ENCODE peak calls at places on chromosome 12, in six cellular contexts. G is neural progenitor cell, S is GM23338, B is PC-3, J is PC-9, T is MM.1S. N is an unnamed sample.

GRCh38 chr12:76714861-76715260 is 49.1 kb upstream of the ZDHHC17 start:
- DNase-seq in B (no peak), T (no peak), S (no peak), G (no peak), J (no peak), N (no peak)

GRCh38 chr12:103929051-103929908 is 930 bp upstream of the HSP90B1 start:
- DNase-seq in J (no peak), B (peak; percentile 92), T (peak; percentile 93), S (peak; percentile 93), G (peak; percentile 93), N (peak; percentile 95)

GRCh38 chr12:109281452-109281851 is 27.6 kb downstream of the FOXN4 start:
- DNase-seq in J (no peak), G (no peak), S (no peak), B (no peak), T (no peak), N (no peak)

GRCh38 chr12:22692964-22693555 is 68.1 kb downstream of the ETNK1 start:
- DNase-seq in S (no peak), J (no peak), T (no peak), B (no peak), G (no peak), N (no peak)

GRCh38 chr12:68890701-68891113 is 42.3 kb downstream of the CPM start:
- DNase-seq in T (no peak), B (no peak), J (no peak), G (no peak), S (no peak), N (no peak)

GRCh38 chr12:69430942-69431603 is 39.1 kb upstream of the FRS2 start:
- DNase-seq in G (no peak), T (peak; percentile 56), S (no peak), J (no peak), B (no peak), N (no peak)

GRCh38 chr12:42589465-42590323 is at the start of gene PRICKLE1:
- DNase-seq in G (peak; percentile 81), B (peak; percentile 57), S (peak; percentile 67), T (peak; percentile 61), J (peak; percentile 36), N (peak; percentile 86)

GRCh38 chr12:76020731-76021672 is 10.6 kb downstream of the PHLDA1 start:
- DNase-seq in J (peak; percentile 95), S (no peak), T (no peak), G (no peak), B (peak; percentile 97), N (peak; percentile 97)

GRCh38 chr12:102833687-102834435 is 83.2 kb downstream of the PAH start:
- DNase-seq in T (peak; percentile 25), B (peak; percentile 17), G (peak; percentile 80), J (no peak), S (peak; percentile 79), N (peak; percentile 30)

GRCh38 chr12:6550294-6551062 is 5.4 kb downstream of the IFFO1 start:
- DNase-seq in B (no peak), T (no peak), S (no peak), J (no peak), G (no peak), N (no peak)

GRCh38 chr12:3615862-3616261 is 124.9 kb downstream of the PRMT8 start:
- DNase-seq in J (no peak), S (no peak), G (no peak), B (no peak), T (no peak), N (no peak)

GRCh38 chr12:56719056-56719455 is 6.0 kb downstream of the NACA start:
- DNase-seq in S (no peak), B (no peak), G (no peak), J (no peak), T (no peak), N (no peak)

GRCh38 chr12:65449400-65449799 is 170.9 kb downstream of the MSRB3 start:
- DNase-seq in T (no peak), S (no peak), J (no peak), G (no peak), B (peak; percentile 67), N (peak; percentile 67)

GRCh38 chr12:104677441-104678089 is 220.8 kb downstream of the CHST11 start:
- DNase-seq in T (no peak), G (no peak), B (peak; percentile 90), J (peak; percentile 96), S (no peak), N (no peak)

GRCh38 chr12:100213016-100213891 is 12.6 kb downstream of the ACTR6 start:
- DNase-seq in J (no peak), S (no peak), T (no peak), B (no peak), G (no peak), N (no peak)

GRCh38 chr12:115752913-115753726 is 524.4 kb downstream of the MED13L start:
- DNase-seq in T (peak; percentile 21), J (no peak), S (peak; percentile 75), G (peak; percentile 76), B (peak; percentile 89), N (peak; percentile 81)

GRCh38 chr12:2336409-2336829 is 283.6 kb downstream of the CACNA1C start:
- DNase-seq in B (peak; percentile 84), G (no peak), S (no peak), J (peak; percentile 57), T (peak; percentile 92), N (peak; percentile 96)

GRCh38 chr12:24380122-24380521 is 430.7 kb upstream of the SOX5 start:
- DNase-seq in T (no peak), B (no peak), G (peak; percentile 81), J (no peak), S (peak; percentile 30), N (no peak)

GRCh38 chr12:119940881-119941280 is 48.2 kb upstream of the BICDL1 start:
- DNase-seq in S (peak; percentile 24), B (peak; percentile 99), J (peak; percentile 93), G (no peak), T (no peak), N (peak; percentile 65)

GRCh38 chr12:67382206-67382871 is 113.2 kb downstream of the CAND1 start:
- DNase-seq in B (no peak), S (no peak), J (no peak), G (no peak), T (no peak), N (peak; percentile 9)

GRCh38 chr12:11652351-11653040 is 3.0 kb downstream of the ETV6 start:
- DNase-seq in B (peak; percentile 19), T (no peak), J (no peak), G (peak; percentile 18), S (peak; percentile 18), N (peak; percentile 73)

GRCh38 chr12:4280351-4281163 is 7.0 kb downstream of the CCND2 start:
- DNase-seq in T (no peak), S (no peak), G (peak; percentile 32), J (no peak), B (no peak), N (no peak)

GRCh38 chr12:128864516-128865186 is 11.4 kb downstream of the GLT1D1 start:
- DNase-seq in T (no peak), J (no peak), G (no peak), B (no peak), S (no peak), N (no peak)

GRCh38 chr12:101004891-101005290 is 205.1 kb downstream of the SLC5A8 start:
- DNase-seq in T (no peak), B (peak; percentile 42), S (no peak), G (no peak), J (no peak), N (peak; percentile 65)

GRCh38 chr12:71321130-71321529 is 118.5 kb upstream of the LGR5 start:
- DNase-seq in T (no peak), S (no peak), G (no peak), J (no peak), B (no peak), N (no peak)

GRCh38 chr12:62692884-62693283 is 226.3 kb downstream of the MON2 start:
- DNase-seq in G (no peak), S (no peak), B (no peak), J (no peak), T (no peak), N (peak; percentile 67)

GRCh38 chr12:92440072-92440471 is 262.7 kb upstream of the PLEKHG7 start:
- DNase-seq in G (no peak), B (no peak), T (no peak), J (no peak), S (no peak), N (no peak)

GRCh38 chr12:114399664-114400211 is 6.2 kb downstream of the TBX5 start:
- DNase-seq in S (peak; percentile 99), B (no peak), G (peak; percentile 89), T (no peak), J (no peak), N (peak; percentile 77)
- H3K27ac ChIP-seq in S (no peak overlapping the region), B (no peak overlapping the region), G (no peak overlapping the region), T (no peak overlapping the region), J (no peak overlapping the region), N (peak overlapping the region; percentile 95)

GRCh38 chr12:113052326-113052725 is 4.2 kb upstream of the DTX1 start:
- DNase-seq in T (no peak), G (no peak), J (no peak), S (no peak), B (no peak), N (no peak)
- H3F3A ChIP-seq in T (no peaks in the 10 kb centered on the region), G (peaks cover 4% of the 10 kb centered on the region), J (peaks cover 4% of the 10 kb centered on the region), S (no peaks in the 10 kb centered on the region), B (no peaks in the 10 kb centered on the region), N (no peaks in the 10 kb centered on the region)

DNA sequence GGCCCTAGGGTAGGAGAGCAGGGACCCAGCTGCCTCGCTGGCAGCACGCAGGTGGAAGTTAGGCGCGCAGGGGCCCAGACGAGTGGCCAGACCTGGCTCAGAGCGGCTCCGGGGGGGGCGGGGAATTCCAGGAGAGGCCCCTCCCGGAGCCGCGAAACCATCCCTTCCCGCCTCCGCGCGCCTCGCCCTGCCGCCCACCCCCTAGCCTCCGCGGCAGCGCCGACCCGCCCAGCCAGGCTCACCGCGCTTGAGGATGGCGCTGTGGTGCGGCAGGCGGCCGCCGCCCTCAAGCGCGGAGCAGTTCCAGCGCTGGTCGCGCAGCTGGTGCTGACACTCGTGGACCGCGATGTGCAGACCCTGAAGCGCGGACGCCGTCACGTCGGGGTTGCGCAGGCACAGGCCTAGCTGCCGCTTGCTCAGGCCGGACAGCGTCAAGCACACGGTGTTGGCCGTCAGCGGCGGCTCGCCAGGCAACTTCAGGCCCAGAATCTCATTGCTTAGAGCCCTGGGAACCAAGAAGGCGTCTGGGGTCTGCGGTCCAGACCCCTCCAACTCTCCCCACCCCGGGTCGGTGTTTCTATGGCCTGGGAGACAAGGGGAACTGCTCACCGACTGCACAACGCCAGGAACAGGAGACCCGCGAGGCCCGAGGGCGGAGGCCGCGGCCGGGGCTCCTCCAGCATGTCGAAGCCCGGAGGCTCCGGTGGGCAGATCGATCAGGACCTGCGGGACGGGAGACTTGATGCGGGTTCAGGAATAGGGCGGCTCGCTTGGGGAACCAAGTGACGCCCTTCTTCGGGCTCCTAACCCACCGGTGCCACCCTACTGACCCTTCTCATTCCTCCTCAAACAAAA is 1.5 kb downstream of the WNT10B start:
- DNase-seq in S (peak; percentile 51), J (no peak), G (peak; percentile 72), B (no peak), T (no peak), N (peak; percentile 49)
- TF ChIP-seq EZH2 in S (peak; percentile 95), J (no peak), G (peak; percentile 90), B (no peak), T (no peak), N (peak; percentile 2)

GRCh38 chr12:132146098-132146497 is 1.8 kb downstream of the NOC4L start:
- DNase-seq in G (no peak), B (no peak), S (no peak), J (no peak), T (no peak), N (no peak)

GRCh38 chr12:132143328-132144071 is 619 bp downstream of the DDX51 start:
- DNase-seq in B (no peak), J (no peak), T (peak; percentile 21), G (peak; percentile 34), S (peak; percentile 35), N (peak; percentile 54)

GRCh38 chr12:132144115-132145071 is at the start of the genes DDX51 and NOC4L:
- DNase-seq in T (peak; percentile 87), S (peak; percentile 94), J (peak; percentile 83), B (peak; percentile 97), G (peak; percentile 98), N (peak; percentile 96)

GRCh38 chr12:132146772-132147422 is 2.6 kb downstream of the NOC4L start:
- DNase-seq in J (no peak), T (no peak), B (no peak), G (no peak), S (no peak), N (no peak)

GRCh38 chr12:132145334-132145733 is 1.1 kb downstream of the NOC4L start:
- DNase-seq in B (no peak), T (no peak), G (no peak), J (no peak), S (no peak), N (no peak)
- H3K27ac ChIP-seq in B (no peak overlapping the region), T (no peak overlapping the region), G (no peak overlapping the region), J (no peak overlapping the region), S (no peak overlapping the region), N (no peak overlapping the region)